ENCODE peak calls at places on chromosomes 3 and 15, in five cellular contexts. W, X, D, T and A are unnamed samples.

GRCh38 chr3:46202476-46202875 is 5.6 kb downstream of the CCR1 start:
- DNase-seq in W (no peak), X (no peak), D (no peak), T (no peak), A (no peak)

GRCh38 chr15:78909791-78910228 is 35.0 kb downstream of the CTSH start:
- DNase-seq in W (peak; percentile 33), X (no peak), D (peak; percentile 73), T (no peak), A (no peak)

GRCh38 chr15:79091204-79091867 is 756 bp upstream of the RASGRF1 start:
- DNase-seq in W (peak; percentile 22), X (no peak), D (no peak), T (peak; percentile 61), A (no peak)

GRCh38 chr15:81516012-81516411 is 142.0 kb upstream of the TMC3 start:
- DNase-seq in W (no peak), X (no peak), D (no peak), T (no peak), A (no peak)

GRCh38 chr3:115685097-115685496 is 61.8 kb downstream of the GAP43 start:
- DNase-seq in W (no peak), X (no peak), D (no peak), T (no peak), A (no peak)

GRCh38 chr3:108152261-108152660 is 61.4 kb upstream of the CD47 start:
- DNase-seq in W (no peak), X (no peak), D (no peak), T (no peak), A (no peak)

GRCh38 chr15:59994855-59995557 is 9.1 kb upstream of the FOXB1 start:
- DNase-seq in W (no peak), X (no peak), D (no peak), T (no peak), A (no peak)

GRCh38 chr3:17810759-17811158 is 68.3 kb upstream of the TBC1D5 start:
- DNase-seq in W (peak; percentile 33), X (no peak), D (peak; percentile 83), T (no peak), A (no peak)

GRCh38 chr15:57527382-57528091 is 64.2 kb upstream of the MYZAP start:
- DNase-seq in W (peak; percentile 68), X (no peak), D (peak; percentile 80), T (no peak), A (peak; percentile 48)

GRCh38 chr3:37701729-37702128 is 160.0 kb upstream of the CTDSPL start:
- DNase-seq in W (no peak), X (no peak), D (no peak), T (no peak), A (no peak)

GRCh38 chr15:85036716-85037115 is 55.1 kb downstream of the PDE8A start:
- DNase-seq in W (no peak), X (no peak), D (no peak), T (no peak), A (no peak)

GRCh38 chr3:129575233-129575986 is 31.1 kb downstream of the PLXND1 start:
- DNase-seq in W (no peak), X (no peak), D (no peak), T (no peak), A (no peak)

GRCh38 chr3:101890716-101891115 is 41.4 kb downstream of the NFKBIZ start:
- DNase-seq in W (peak; percentile 54), X (no peak), D (peak; percentile 52), T (no peak), A (no peak)

GRCh38 chr15:91948001-91948608 is 94.6 kb downstream of the SLCO3A1 start:
- DNase-seq in W (peak; percentile 95), X (no peak), D (peak; percentile 53), T (no peak), A (no peak)

GRCh38 chr3:46612324-46612723 is at the start of gene FAM240A:
- DNase-seq in W (peak; percentile 41), X (no peak), D (no peak), T (no peak), A (no peak)

GRCh38 chr3:160919942-160920341 is 163.9 kb downstream of the PPM1L start:
- DNase-seq in W (no peak), X (no peak), D (no peak), T (no peak), A (no peak)

GRCh38 chr3:39849992-39850706 is 40.7 kb downstream of the MYRIP start:
- DNase-seq in W (no peak), X (no peak), D (no peak), T (no peak), A (no peak)

GRCh38 chr15:61130945-61131597 is 98.0 kb downstream of the RORA start:
- DNase-seq in W (no peak), X (no peak), D (no peak), T (no peak), A (no peak)

GRCh38 chr3:52714335-52715302 is 8.7 kb downstream of the SPCS1 start:
- DNase-seq in W (no peak), X (no peak), D (no peak), T (no peak), A (no peak)

GRCh38 chr15:45589296-45589695 is 2.1 kb downstream of the BLOC1S6 start:
- DNase-seq in W (no peak), X (no peak), D (no peak), T (no peak), A (no peak)

GRCh38 chr3:88618121-88618645 is 468.4 kb downstream of the C3orf38 start:
- DNase-seq in W (no peak), X (no peak), D (no peak), T (no peak), A (no peak)

GRCh38 chr3:58577269-58577821 is at the start of gene FAM107A:
- DNase-seq in W (no peak), X (no peak), D (peak; percentile 33), T (no peak), A (no peak)

GRCh38 chr3:48217449-48217848 is 5.8 kb upstream of the CAMP start:
- DNase-seq in W (no peak), X (no peak), D (no peak), T (no peak), A (no peak)

GRCh38 chr3:72258786-72259185 is 473.8 kb upstream of the PROK2 start:
- DNase-seq in W (no peak), X (no peak), D (no peak), T (no peak), A (no peak)

GRCh38 chr3:39917060-39917773 is 107.8 kb downstream of the MYRIP start:
- DNase-seq in W (peak; percentile 68), X (no peak), D (no peak), T (no peak), A (no peak)

GRCh38 chr3:107542665-107543064 is 19.9 kb downstream of the BBX start:
- DNase-seq in W (no peak), X (no peak), D (no peak), T (no peak), A (no peak)

GRCh38 chr3:84962460-84962859 is 3.7 kb downstream of the CADM2 start:
- DNase-seq in W (no peak), X (no peak), D (no peak), T (no peak), A (no peak)

GRCh38 chr15:101314726-101315125 is 19.7 kb upstream of the SNRPA1 start:
- DNase-seq in W (no peak), X (no peak), D (no peak), T (no peak), A (no peak)

DNA sequence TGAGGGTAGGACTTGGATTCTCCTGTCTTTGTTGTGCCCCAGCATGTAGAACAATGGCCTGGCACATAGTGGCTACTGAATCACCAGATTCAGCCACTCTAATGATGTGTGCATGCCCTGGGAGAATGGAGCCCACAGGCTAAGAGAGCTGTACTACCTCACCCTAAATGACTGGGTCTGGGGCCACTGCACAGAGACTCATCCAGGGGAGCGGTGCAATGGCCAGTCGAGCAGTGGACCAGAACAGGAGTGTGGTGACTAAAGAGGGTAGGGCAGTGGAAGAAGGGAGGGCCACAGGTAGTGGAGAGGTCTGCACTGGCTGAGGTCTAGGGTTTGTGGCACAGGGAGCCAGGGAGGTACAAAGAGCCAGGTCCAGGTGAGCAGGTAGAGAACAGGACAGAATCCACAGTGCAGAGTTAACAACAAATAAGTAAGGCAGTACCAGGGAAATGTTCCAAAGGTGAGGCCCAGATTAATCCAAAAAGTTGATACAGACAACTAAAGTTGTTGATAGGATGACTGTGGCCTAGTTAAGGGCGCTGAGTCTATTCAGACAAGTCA is 142.7 kb upstream of the ATP11B start:
- DNase-seq in W (no peak), X (no peak), D (no peak), T (no peak), A (no peak)
- H3K27ac ChIP-seq in W (no peak overlapping the region), X (no peak overlapping the region), D (no peak overlapping the region), T (no peak overlapping the region), A (no peak overlapping the region)

GRCh38 chr3:178538065-178538464 is 1.8 kb downstream of the KCNMB2 start:
- DNase-seq in W (no peak), X (no peak), D (no peak), T (no peak), A (no peak)

GRCh38 chr3:178540184-178540583 is 3.9 kb downstream of the KCNMB2 start:
- DNase-seq in W (no peak), X (no peak), D (no peak), T (no peak), A (no peak)

GRCh38 chr3:178532414-178532813 is 3.8 kb upstream of the KCNMB2 start:
- DNase-seq in W (no peak), X (no peak), D (peak; percentile 10), T (no peak), A (no peak)

GRCh38 chr3:178537123-178537754 is 1.0 kb downstream of the KCNMB2 start:
- DNase-seq in W (no peak), X (no peak), D (no peak), T (no peak), A (no peak)

GRCh38 chr3:178536271-178537079 is at the start of gene KCNMB2:
- DNase-seq in W (no peak), X (no peak), D (no peak), T (no peak), A (no peak)
- H3K27ac ChIP-seq in W (no peak within 1 kb of the TSS), X (no peak within 1 kb of the TSS), D (no peak within 1 kb of the TSS), T (no peak within 1 kb of the TSS), A (no peak within 1 kb of the TSS)

GRCh38 chr3:149660462-149660861 is 2.6 kb upstream of the WWTR1 start:
- DNase-seq in W (no peak), X (no peak), D (no peak), T (no peak), A (no peak)
- H3K27ac ChIP-seq in W (no peak overlapping the region), X (no peak overlapping the region), D (no peak overlapping the region), T (no peak overlapping the region), A (no peak overlapping the region)

GRCh38 chr15:54102704-54103103 is 124.5 kb downstream of the UNC13C start:
- DNase-seq in W (no peak), X (no peak), D (no peak), T (no peak), A (no peak)
- H3K27ac ChIP-seq in W (no peak overlapping the region), X (no peak overlapping the region), D (no peak overlapping the region), T (no peak overlapping the region), A (no peak overlapping the region)

GRCh38 chr3:155392138-155392537 is 98.7 kb upstream of the STRIT1 start:
- DNase-seq in W (no peak), X (no peak), D (no peak), T (no peak), A (no peak)
- H3K27ac ChIP-seq in W (no peak overlapping the region), X (peak overlapping the region; percentile 37), D (peak overlapping the region; percentile 51), T (no peak overlapping the region), A (no peak overlapping the region)